ENCODE peak calls at places on chromosome 7, in seven cellular contexts. Y is RWPE1, V is epithelial cell of esophagus, C is astrocyte of the cerebellum, Z is AG04449, I is Calu3, R is heart left ventricle. G is an unnamed sample.

GRCh38 chr7:86653919-86654659 is 10.4 kb downstream of the GRM3 start:
- DNase-seq in C (peak), R (peak), Z (no peak), I (peak), V (no peak), Y (no peak), G (no peak)

GRCh38 chr7:149620961-149621360 is 123.4 kb upstream of the ZNF746 start:
- DNase-seq in C (no peak), Y (no peak), R (no peak), V (no peak), Z (no peak), I (no peak), G (no peak)

GRCh38 chr7:77538186-77538907 is 1.3 kb downstream of the PTPN12 start:
- DNase-seq in Z (peak), V (peak), I (peak), R (peak), Y (peak), C (peak), G (peak)

GRCh38 chr7:131483586-131483985 is 72.8 kb downstream of the PODXL start:
- DNase-seq in V (no peak), C (no peak), R (no peak), Z (no peak), Y (no peak), I (no peak), G (no peak)

GRCh38 chr7:32587431-32587948 is 92.2 kb downstream of the AVL9 start:
- DNase-seq in Z (peak), V (peak), C (peak), Y (no peak), R (peak), I (no peak), G (peak)

GRCh38 chr7:115822801-115823200 is 207.8 kb downstream of the TFEC start:
- DNase-seq in Z (no peak), V (no peak), Y (no peak), I (no peak), C (no peak), R (no peak), G (no peak)

GRCh38 chr7:71198887-71199286 is 66.9 kb downstream of the GALNT17 start:
- DNase-seq in I (no peak), C (no peak), R (no peak), Y (no peak), Z (no peak), V (no peak), G (no peak)

GRCh38 chr7:33982425-33982786 is 77.1 kb downstream of the BMPER start:
- DNase-seq in C (no peak), V (peak), Z (no peak), I (peak), R (no peak), Y (no peak), G (peak)

GRCh38 chr7:94907420-94908203 is at the start of gene PPP1R9A:
- DNase-seq in Z (no peak), Y (peak), I (peak), V (no peak), R (peak), C (no peak), G (peak)
- TF ChIP-seq CTCF in Z (peak), Y (no peak), I (no peak), V (no peak), R (no peak), C (peak), G (peak)

GRCh38 chr7:134370135-134370534 is 53.4 kb upstream of the SLC35B4 start:
- DNase-seq in V (no peak), Y (no peak), C (no peak), I (no peak), Z (no peak), R (no peak), G (peak)

GRCh38 chr7:134366481-134366880 is 49.8 kb upstream of the SLC35B4 start:
- DNase-seq in Z (no peak), Y (no peak), C (no peak), V (peak), R (no peak), I (no peak), G (peak)

GRCh38 chr7:134365341-134366054 is 48.8 kb upstream of the SLC35B4 start:
- DNase-seq in I (no peak), R (no peak), C (no peak), V (peak), Z (peak), Y (peak), G (peak)

GRCh38 chr7:134368851-134369533 is 52.3 kb upstream of the SLC35B4 start:
- DNase-seq in C (peak), Y (peak), R (no peak), I (peak), Z (peak), V (peak), G (peak)

GRCh38 chr7:134367956-134368749 is 51.4 kb upstream of the SLC35B4 start:
- DNase-seq in C (no peak), V (peak), I (no peak), Y (no peak), Z (no peak), R (no peak), G (peak)
- TF ChIP-seq CTCF in C (no peak), V (no peak), I (no peak), Y (no peak), Z (no peak), R (no peak), G (no peak)

DNA sequence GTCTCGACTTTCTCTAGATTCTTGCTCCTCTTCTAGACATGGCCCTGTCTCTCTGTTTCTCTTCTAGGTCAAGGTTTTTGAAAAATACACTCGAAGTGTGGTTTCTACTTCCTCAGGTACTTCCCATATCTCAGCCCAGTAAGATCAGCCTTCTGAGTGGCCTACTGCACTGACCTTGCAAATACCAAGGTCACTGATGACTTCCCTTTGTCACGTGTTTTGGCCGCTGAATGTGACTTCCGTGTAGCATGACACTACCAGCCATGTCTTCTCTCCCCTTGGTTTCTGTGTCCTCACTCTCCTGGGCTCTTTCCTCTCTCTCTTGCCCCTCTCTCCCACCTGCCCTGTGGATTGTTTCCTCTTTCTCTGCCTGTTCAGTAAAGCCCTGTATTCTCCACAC is 7.9 kb upstream of the WIPF3 start:
- DNase-seq in Z (no peak), C (no peak), I (no peak), V (no peak), Y (no peak), R (no peak), G (no peak)
- TF ChIP-seq CTCF in Z (no peak), C (no peak), I (no peak), V (no peak), Y (no peak), R (no peak), G (no peak)

GRCh38 chr7:1044189-1045037 is at the start of gene GPR146:
- DNase-seq in Z (peak), I (peak), Y (peak), C (peak), V (peak), R (peak), G (peak)
- TF ChIP-seq CTCF in Z (peak), I (peak), Y (peak), C (peak), V (peak), R (peak), G (peak)

GRCh38 chr7:139080905-139081304 is 28.6 kb downstream of the ZC3HAV1 start:
- DNase-seq in V (no peak), Z (no peak), Y (no peak), R (no peak), I (no peak), C (no peak), G (no peak)
- TF ChIP-seq CTCF in V (no peak), Z (no peak), Y (no peak), R (no peak), I (no peak), C (no peak), G (no peak)

GRCh38 chr7:128883622-128884549 is 21.2 kb downstream of the ATP6V1F start:
- DNase-seq in Z (no peak), R (peak), V (peak), I (peak), Y (peak), C (no peak), G (peak)
- TF ChIP-seq CTCF in Z (peak), R (peak), V (peak), I (peak), Y (peak), C (peak), G (peak)

GRCh38 chr7:124101173-124101768 is 68.4 kb upstream of the TMEM229A start:
- DNase-seq in C (no peak), Y (peak), R (no peak), Z (no peak), I (peak), V (peak), G (peak)
- TF ChIP-seq CTCF in C (peak), Y (peak), R (no peak), Z (no peak), I (peak), V (peak), G (peak)

GRCh38 chr7:142412551-142413193 is 154.8 kb upstream of the PRSS58 start:
- DNase-seq in R (no peak), Z (peak), Y (peak), V (peak), I (peak), C (peak), G (peak)
- TF ChIP-seq CTCF in R (no peak), Z (peak), Y (no peak), V (peak), I (peak), C (peak), G (peak)

GRCh38 chr7:128410092-128410665 is 397 bp upstream of the IMPDH1 start:
- DNase-seq in V (peak), I (peak), Z (no peak), R (no peak), Y (peak), C (peak), G (peak)
- TF ChIP-seq CTCF in V (no peak), I (no peak), Z (no peak), R (no peak), Y (no peak), C (no peak), G (no peak)